ENCODE peak calls at places on chromosomes 6 and 20, in eight cellular contexts. I, T, X, L, S, C, H and E are unnamed samples.

GRCh38 chr20:58014628-58015315 is 213.7 kb downstream of the ANKRD60 start:
- DNase-seq in I (no peak), T (no peak), X (no peak), L (no peak), S (no peak), C (no peak), H (no peak), E (no peak)

GRCh38 chr20:48339147-48339985 is 488.4 kb downstream of the PREX1 start:
- DNase-seq in I (no peak), T (no peak), X (no peak), L (no peak), S (no peak), C (no peak), H (peak; percentile 4), E (no peak)

GRCh38 chr20:25508083-25508770 is 77.1 kb downstream of the NINL start:
- DNase-seq in I (no peak), T (no peak), X (no peak), L (no peak), S (no peak), C (no peak), H (peak; percentile 85), E (peak; percentile 89)

GRCh38 chr6:143457563-143458359 is 7.2 kb downstream of the PEX3 start:
- DNase-seq in I (no peak), T (no peak), X (no peak), L (no peak), S (no peak), C (no peak), H (no peak), E (no peak)

GRCh38 chr6:44662461-44663121 is 275.1 kb downstream of the CDC5L start:
- DNase-seq in I (no peak), T (no peak), X (no peak), L (peak; percentile 51), S (no peak), C (no peak), H (no peak), E (no peak)

GRCh38 chr6:11430036-11430435 is 107.5 kb upstream of the TMEM170B start:
- DNase-seq in I (no peak), T (no peak), X (no peak), L (no peak), S (no peak), C (no peak), H (no peak), E (no peak)

GRCh38 chr6:106894978-106895702 is 79.4 kb downstream of the CD24 start:
- DNase-seq in I (no peak), T (no peak), X (no peak), L (no peak), S (no peak), C (no peak), H (no peak), E (no peak)

GRCh38 chr20:50504231-50504823 is 5.9 kb upstream of the PTPN1 start:
- DNase-seq in I (no peak), T (no peak), X (no peak), L (no peak), S (no peak), C (no peak), H (no peak), E (no peak)

GRCh38 chr6:33904050-33904827 is 100.4 kb upstream of the MLN start:
- DNase-seq in I (peak; percentile 71), T (no peak), X (peak; percentile 44), L (no peak), S (no peak), C (peak; percentile 49), H (no peak), E (no peak)

GRCh38 chr6:89562114-89562815 is 76.3 kb downstream of the LYRM2 start:
- DNase-seq in I (no peak), T (no peak), X (no peak), L (no peak), S (no peak), C (no peak), H (no peak), E (no peak)

GRCh38 chr6:73523434-73524123 is 2.7 kb upstream of the EEF1A1 start:
- DNase-seq in I (peak; percentile 93), T (peak; percentile 21), X (peak; percentile 74), L (peak; percentile 73), S (peak; percentile 63), C (peak; percentile 63), H (no peak), E (peak; percentile 78)

GRCh38 chr20:8616792-8617191 is 452.1 kb upstream of the PLCB4 start:
- DNase-seq in I (no peak), T (no peak), X (no peak), L (no peak), S (no peak), C (no peak), H (no peak), E (no peak)

GRCh38 chr6:14429396-14429795 is 311.8 kb downstream of the CD83 start:
- DNase-seq in I (peak; percentile 59), T (no peak), X (no peak), L (no peak), S (no peak), C (no peak), H (no peak), E (no peak)

GRCh38 chr6:36414481-36414880 is 27.0 kb upstream of the ETV7 start:
- DNase-seq in I (no peak), T (no peak), X (no peak), L (no peak), S (no peak), C (no peak), H (peak; percentile 17), E (no peak)

GRCh38 chr20:25274891-25275812 is 27.3 kb downstream of the PYGB start:
- DNase-seq in I (no peak), T (no peak), X (no peak), L (peak; percentile 53), S (no peak), C (no peak), H (no peak), E (peak; percentile 41)

GRCh38 chr6:53795702-53796450 is 1.1 kb downstream of the LRRC1 start:
- DNase-seq in I (peak; percentile 85), T (no peak), X (no peak), L (peak; percentile 80), S (no peak), C (no peak), H (no peak), E (peak; percentile 44)

GRCh38 chr6:2663123-2663522 is 87.6 kb downstream of the MYLK4 start:
- DNase-seq in I (no peak), T (no peak), X (no peak), L (no peak), S (no peak), C (no peak), H (no peak), E (no peak)

GRCh38 chr6:13794184-13794583 is 20.2 kb downstream of the MCUR1 start:
- DNase-seq in I (no peak), T (no peak), X (no peak), L (no peak), S (no peak), C (no peak), H (peak; percentile 68), E (no peak)

GRCh38 chr6:156699017-156699421 is 78.2 kb upstream of the ARID1B start:
- DNase-seq in I (no peak), T (no peak), X (no peak), L (no peak), S (no peak), C (no peak), H (peak; percentile 72), E (no peak)

GRCh38 chr6:1604347-1604990 is 5.2 kb upstream of the FOXC1 start:
- DNase-seq in I (peak; percentile 95), T (peak; percentile 31), X (peak; percentile 53), L (peak; percentile 89), S (peak; percentile 73), C (peak; percentile 38), H (no peak), E (no peak)

GRCh38 chr6:162698440-162698839 is 29.1 kb downstream of the PRKN start:
- DNase-seq in I (no peak), T (no peak), X (no peak), L (no peak), S (no peak), C (no peak), H (no peak), E (no peak)

GRCh38 chr6:1143655-1144054 is 168.2 kb upstream of the FOXQ1 start:
- DNase-seq in I (no peak), T (no peak), X (no peak), L (no peak), S (no peak), C (no peak), H (peak; percentile 56), E (no peak)

GRCh38 chr20:198225-198624 is 8.7 kb upstream of the DEFB128 start:
- DNase-seq in I (no peak), T (no peak), X (no peak), L (no peak), S (no peak), C (no peak), H (no peak), E (no peak)

GRCh38 chr6:162385980-162386379 is 341.6 kb downstream of the PRKN start:
- DNase-seq in I (no peak), T (no peak), X (no peak), L (no peak), S (no peak), C (no peak), H (no peak), E (no peak)